ENCODE peak calls at places on chromosome 13, in ten cellular contexts. L is HepG2; V is CD8-positive, alpha-beta T cell; H is uterus; X is MCF 10A; F is ovary; E is mesothelial cell of epicardium; M is IMR-90; G is endothelial cell; C is omental fat pad. R is an unnamed sample.

GRCh38 chr13:37187110-37187509 is 81.6 kb upstream of the CSNK1A1L start:
- DNase-seq in L (no peak), V (no peak), H (no peak), X (peak; percentile 28), F (no peak), E (no peak), M (no peak), G (no peak), C (no peak), R (no peak)

GRCh38 chr13:88802886-88803285 is 1131.7 kb downstream of the SLITRK5 start:
- DNase-seq in L (no peak), V (no peak), H (no peak), X (no peak), F (no peak), E (no peak), M (no peak), G (no peak), C (no peak), R (no peak)

GRCh38 chr13:56352356-56352755 is 788.4 kb upstream of the PRR20A start:
- DNase-seq in L (no peak), V (no peak), H (no peak), X (peak; percentile 46), F (no peak), E (no peak), M (no peak), G (no peak), C (no peak), R (no peak)

GRCh38 chr13:39364797-39365468 is 238.1 kb downstream of the LHFPL6 start:
- DNase-seq in L (peak; percentile 7), V (no peak), H (no peak), X (peak; percentile 5), F (no peak), E (no peak), M (peak; percentile 48), G (no peak), C (no peak), R (peak; percentile 23)

GRCh38 chr13:28805193-28805819 is 14.8 kb upstream of the MTUS2 start:
- DNase-seq in L (no peak), V (no peak), H (no peak), X (peak; percentile 36), F (no peak), E (no peak), M (no peak), G (peak; percentile 59), C (no peak), R (no peak)

GRCh38 chr13:34155931-34156607 is 338.1 kb downstream of the RFC3 start:
- DNase-seq in L (no peak), V (no peak), H (no peak), X (peak; percentile 67), F (no peak), E (no peak), M (peak; percentile 39), G (no peak), C (no peak), R (peak; percentile 85)

GRCh38 chr13:98065468-98065867 is 77.4 kb upstream of the FARP1 start:
- DNase-seq in L (no peak), V (no peak), H (no peak), X (no peak), F (no peak), E (no peak), M (no peak), G (no peak), C (no peak), R (no peak)

GRCh38 chr13:50319603-50320296 is 304.5 kb downstream of the KCNRG start:
- DNase-seq in L (peak; percentile 24), V (no peak), H (no peak), X (peak; percentile 17), F (no peak), E (no peak), M (peak; percentile 29), G (no peak), C (no peak), R (peak; percentile 61)

GRCh38 chr13:61880576-61881283 is 465.1 kb upstream of the PCDH20 start:
- DNase-seq in L (peak; percentile 21), V (no peak), H (no peak), X (peak; percentile 61), F (no peak), E (no peak), M (peak; percentile 5), G (peak; percentile 24), C (no peak), R (no peak)

GRCh38 chr13:24680258-24680920 is at the start of gene ATP12A:
- DNase-seq in L (no peak), V (peak; percentile 28), H (no peak), X (no peak), F (no peak), E (no peak), M (no peak), G (peak; percentile 47), C (no peak), R (no peak)

GRCh38 chr13:83796364-83796763 is 85.9 kb downstream of the SLITRK1 start:
- DNase-seq in L (no peak), V (no peak), H (no peak), X (no peak), F (no peak), E (no peak), M (no peak), G (no peak), C (no peak), R (no peak)

GRCh38 chr13:39596176-39596575 is 6.8 kb downstream of the LHFPL6 start:
- DNase-seq in L (no peak), V (no peak), H (no peak), X (no peak), F (no peak), E (no peak), M (no peak), G (no peak), C (no peak), R (no peak)

GRCh38 chr13:24161010-24161775 is 673 bp downstream of the SPATA13 start:
- DNase-seq in L (peak; percentile 55), V (peak; percentile 40), H (peak; percentile 29), X (peak; percentile 18), F (no peak), E (no peak), M (no peak), G (peak; percentile 34), C (no peak), R (no peak)

GRCh38 chr13:97214921-97215320 is 7.2 kb upstream of the MBNL2 start:
- DNase-seq in L (no peak), V (no peak), H (no peak), X (no peak), F (no peak), E (no peak), M (no peak), G (no peak), C (no peak), R (no peak)

GRCh38 chr13:75372923-75373841 is 108.8 kb downstream of the TBC1D4 start:
- DNase-seq in L (no peak), V (no peak), H (no peak), X (no peak), F (no peak), E (no peak), M (no peak), G (no peak), C (no peak), R (peak; percentile 41)

GRCh38 chr13:113630296-113630695 is 27.7 kb downstream of the ATP4B start:
- DNase-seq in L (no peak), V (no peak), H (no peak), X (no peak), F (no peak), E (no peak), M (no peak), G (no peak), C (no peak), R (no peak)

GRCh38 chr13:32381539-32381938 is 46.4 kb downstream of the N4BP2L1 start:
- DNase-seq in L (peak; percentile 49), V (peak; percentile 30), H (no peak), X (peak; percentile 17), F (no peak), E (no peak), M (peak; percentile 37), G (peak; percentile 32), C (no peak), R (peak; percentile 47)

GRCh38 chr13:33323766-33324525 is 38.4 kb upstream of the STARD13 start:
- DNase-seq in L (no peak), V (no peak), H (no peak), X (no peak), F (no peak), E (no peak), M (peak; percentile 63), G (no peak), C (no peak), R (no peak)

GRCh38 chr13:32267836-32268439 is 47.2 kb downstream of the ZAR1L start:
- DNase-seq in L (no peak), V (peak; percentile 44), H (no peak), X (peak; percentile 60), F (no peak), E (no peak), M (no peak), G (no peak), C (no peak), R (no peak)

GRCh38 chr13:75437582-75438318 is 44.2 kb downstream of the TBC1D4 start:
- DNase-seq in L (no peak), V (no peak), H (no peak), X (no peak), F (no peak), E (no peak), M (peak; percentile 35), G (no peak), C (no peak), R (peak; percentile 82)

GRCh38 chr13:29845440-29846056 is 4.9 kb downstream of the UBL3 start:
- DNase-seq in L (no peak), V (no peak), H (no peak), X (peak; percentile 33), F (no peak), E (no peak), M (peak; percentile 32), G (no peak), C (no peak), R (peak; percentile 33)
- TF ChIP-seq CTCF in L (peak; percentile 8), V (peak; percentile 53), H (no peak), X (peak; percentile 42), F (no peak), E (peak; percentile 52), M (peak; percentile 47), G (no peak), C (no peak), R (peak; percentile 22)

GRCh38 chr13:20188649-20189553 is 3.8 kb downstream of the GJB2 start:
- DNase-seq in L (no peak), V (no peak), H (no peak), X (no peak), F (no peak), E (no peak), M (no peak), G (no peak), C (no peak), R (no peak)
- TF ChIP-seq CTCF in L (no peak), V (no peak), H (no peak), X (no peak), F (no peak), E (no peak), M (peak; percentile 15), G (peak; percentile 37), C (no peak), R (no peak)

GRCh38 chr13:100395698-100396373 is 192.8 kb downstream of the GGACT start:
- DNase-seq in L (no peak), V (no peak), H (no peak), X (no peak), F (no peak), E (no peak), M (no peak), G (no peak), C (no peak), R (no peak)
- TF ChIP-seq CTCF in L (no peak), V (no peak), H (no peak), X (no peak), F (no peak), E (no peak), M (no peak), G (no peak), C (no peak), R (no peak)

GRCh38 chr13:65990684-65991083 is 1239.5 kb downstream of the PCDH9 start:
- DNase-seq in L (no peak), V (no peak), H (no peak), X (no peak), F (no peak), E (no peak), M (no peak), G (no peak), C (no peak), R (no peak)

GRCh38 chr13:65985632-65986031 is 1244.5 kb downstream of the PCDH9 start:
- DNase-seq in L (peak; percentile 16), V (no peak), H (no peak), X (no peak), F (no peak), E (no peak), M (no peak), G (peak; percentile 28), C (no peak), R (no peak)
- TF ChIP-seq CTCF in L (peak; percentile 28), V (no peak), H (no peak), X (no peak), F (no peak), E (no peak), M (no peak), G (no peak), C (no peak), R (no peak)

R was measured in fibroblast of villous mesenchyme.